ENCODE peak calls at places on chromosomes 3 and 15, in ten cellular contexts. X is mucosa of descending colon; B is HepG2; G is AG20443; N is astrocyte; I is stimulated activated CD8-positive, alpha-beta memory T cell treated with anti-CD3 and anti-CD28 coated beads, Interleukin-15, amount 100 ng/mL, for 4 hours; Z is GM13976; V is NCI-H510A; E is GM06990; T is Calu3. J is an unnamed sample.

GRCh38 chr15:70491183-70491621 is 272.2 kb downstream of the UACA start:
- DNase-seq in T (no peak), I (no peak), V (no peak), G (no peak), B (no peak), X (no peak), Z (no peak), N (peak; percentile 65), E (no peak), J (no peak)

GRCh38 chr3:39965461-39965860 is 156.1 kb downstream of the MYRIP start:
- DNase-seq in V (no peak), G (no peak), Z (no peak), E (no peak), I (no peak), T (no peak), N (no peak), B (no peak), X (no peak), J (no peak)

GRCh38 chr3:8712045-8712870 is 21.3 kb upstream of the CAV3 start:
- DNase-seq in I (no peak), N (peak; percentile 45), Z (peak; percentile 8), T (no peak), B (no peak), E (no peak), V (no peak), G (peak; percentile 76), X (no peak), J (no peak)

GRCh38 chr3:77319711-77320110 is 279.8 kb downstream of the ROBO2 start:
- DNase-seq in X (no peak), V (no peak), G (no peak), E (no peak), B (peak; percentile 15), I (no peak), Z (no peak), N (no peak), T (no peak), J (no peak)

GRCh38 chr3:85589145-85589544 is 630.4 kb downstream of the CADM2 start:
- DNase-seq in Z (no peak), X (no peak), N (peak; percentile 99), T (no peak), B (no peak), I (no peak), E (no peak), G (peak; percentile 2), V (no peak), J (no peak)

GRCh38 chr3:53153914-53154434 is 7.0 kb upstream of the PRKCD start:
- DNase-seq in Z (no peak), B (no peak), V (no peak), T (no peak), I (no peak), N (no peak), E (no peak), G (no peak), X (no peak), J (no peak)

GRCh38 chr15:62665449-62665848 is 377.1 kb upstream of the TPM1 start:
- DNase-seq in G (no peak), N (peak; percentile 39), Z (no peak), X (no peak), E (no peak), I (no peak), V (no peak), B (peak; percentile 26), T (no peak), J (no peak)

GRCh38 chr15:99707481-99708270 is 25.6 kb downstream of the LYSMD4 start:
- DNase-seq in N (peak; percentile 60), G (peak; percentile 51), V (no peak), X (no peak), T (no peak), I (peak; percentile 19), E (no peak), Z (no peak), B (no peak), J (no peak)

GRCh38 chr15:40016224-40016865 is 22.6 kb downstream of the SRP14 start:
- DNase-seq in I (no peak), V (no peak), X (no peak), G (no peak), Z (no peak), N (peak; percentile 53), T (no peak), E (no peak), B (no peak), J (no peak)

GRCh38 chr3:73405853-73406252 is 218.9 kb downstream of the PDZRN3 start:
- DNase-seq in X (no peak), T (no peak), G (peak; percentile 58), V (no peak), B (no peak), N (no peak), I (no peak), Z (no peak), E (no peak), J (no peak)

GRCh38 chr3:173396191-173397041 is 1.1 kb upstream of the NLGN1 start:
- DNase-seq in B (no peak), G (no peak), E (no peak), N (peak; percentile 10), I (no peak), Z (peak; percentile 13), X (no peak), V (no peak), T (peak; percentile 28), J (no peak)

J was measured in coronary artery.